ENCODE peak calls at places on chromosomes 11 and 22, in nine cellular contexts. X is pancreas; I is lung; J is epithelial cell of esophagus; C is GM12891; R is naive thymus-derived CD8-positive, alpha-beta T cell; U is fibroblast of the conjunctiva; S is AG09319; V is colonic mucosa. T is an unnamed sample.

GRCh38 chr11:1953489-1954284 is 6.6 kb downstream of the MRPL23 start:
- DNase-seq in S (no peak), J (no peak), X (no peak), R (peak), C (no peak), I (no peak), U (no peak), V (no peak), T (no peak)

GRCh38 chr11:66326261-66327111 is 9.6 kb upstream of the CD248 start:
- DNase-seq in J (no peak), U (no peak), X (peak), C (no peak), I (no peak), S (no peak), R (no peak), V (no peak), T (peak)

GRCh38 chr11:121892131-121892681 is 223.8 kb downstream of the BLID start:
- DNase-seq in V (no peak), I (no peak), C (no peak), X (no peak), S (peak), R (no peak), J (peak), U (no peak), T (no peak)

GRCh38 chr11:124693142-124693541 is 19.4 kb downstream of the SPA17 start:
- DNase-seq in J (no peak), R (no peak), I (no peak), U (no peak), S (no peak), X (no peak), C (no peak), V (no peak), T (no peak)

GRCh38 chr22:26291940-26292666 is 122.8 kb downstream of the SEZ6L start:
- DNase-seq in J (no peak), X (no peak), R (no peak), V (no peak), U (no peak), S (no peak), I (no peak), C (no peak), T (no peak)

GRCh38 chr22:33640900-33641299 is 279.4 kb downstream of the LARGE1 start:
- DNase-seq in X (no peak), S (no peak), I (no peak), U (no peak), C (no peak), R (no peak), V (no peak), J (no peak), T (no peak)

GRCh38 chr11:69487391-69487790 is 5.9 kb downstream of the LINC01488 start:
- DNase-seq in C (no peak), R (no peak), S (no peak), J (no peak), V (no peak), I (no peak), U (no peak), X (no peak), T (no peak)

GRCh38 chr11:65849771-65850216 is 8.2 kb downstream of the CFL1 start:
- DNase-seq in J (no peak), X (no peak), I (no peak), C (no peak), U (no peak), V (peak), R (no peak), S (no peak), T (no peak)

GRCh38 chr11:117950320-117950719 is 21.1 kb upstream of the TMPRSS13 start:
- DNase-seq in R (peak), J (no peak), S (no peak), U (no peak), C (no peak), X (no peak), I (peak), V (no peak), T (peak)

GRCh38 chr11:77596626-77597025 is 6.9 kb downstream of the AQP11 start:
- DNase-seq in V (no peak), S (peak), J (peak), C (no peak), X (no peak), U (peak), I (no peak), R (no peak), T (no peak)

GRCh38 chr11:5123802-5124521 is 14.2 kb downstream of the OR52A5 start:
- DNase-seq in J (peak), U (peak), V (peak), S (peak), I (peak), C (no peak), R (peak), X (peak), T (peak)

GRCh38 chr22:24424001-24424900 is 3.1 kb upstream of the ADORA2A start:
- DNase-seq in U (no peak), C (no peak), R (no peak), V (no peak), J (no peak), I (no peak), S (no peak), X (no peak), T (no peak)

GRCh38 chr11:112968988-112969714 is 7.9 kb downstream of the NCAM1 start:
- DNase-seq in J (no peak), I (no peak), S (no peak), V (no peak), X (no peak), C (no peak), U (no peak), R (no peak), T (no peak)

GRCh38 chr22:28017859-28018258 is 98.8 kb upstream of the PITPNB start:
- DNase-seq in S (no peak), I (no peak), U (no peak), R (no peak), V (no peak), C (no peak), X (peak), J (no peak), T (no peak)

T was measured in KBM-7.